ENCODE peak calls at places on chromosomes 12 and 14, in seven cellular contexts. Y, L, M, S, C, H and X are unnamed samples.
A peak's percentile ranks its signal among the peaks of the same experiment; 100 is the strongest.

GRCh38 chr12:87092421-87092820 is 836.2 kb upstream of the MGAT4C start:
- DNase-seq in Y (no peak), L (no peak), M (no peak), S (no peak), C (no peak), H (no peak), X (no peak)

GRCh38 chr14:102055181-102055901 is 31.5 kb downstream of the HSP90AA1 start:
- DNase-seq in Y (no peak), L (no peak), M (no peak), S (no peak), C (peak; percentile 60), H (no peak), X (peak; percentile 98)

GRCh38 chr14:21308479-21309237 is 28.8 kb downstream of the RPGRIP1 start:
- DNase-seq in Y (peak; percentile 89), L (no peak), M (peak; percentile 62), S (peak; percentile 97), C (peak; percentile 77), H (peak; percentile 70), X (peak; percentile 94)

GRCh38 chr14:32252030-32252670 is 49.1 kb upstream of the RNU6-8 start:
- DNase-seq in Y (peak; percentile 43), L (no peak), M (peak; percentile 40), S (peak; percentile 80), C (peak; percentile 84), H (peak; percentile 61), X (peak; percentile 50)

GRCh38 chr12:54352022-54352531 is 12.2 kb downstream of the GPR84 start:
- DNase-seq in Y (peak; percentile 49), L (peak; percentile 73), M (peak; percentile 55), S (no peak), C (peak; percentile 48), H (no peak), X (no peak)

GRCh38 chr14:24067133-24068082 is 4.0 kb upstream of the CPNE6 start:
- DNase-seq in Y (no peak), L (no peak), M (no peak), S (no peak), C (no peak), H (no peak), X (no peak)

GRCh38 chr12:53791735-53792326 is 40.1 kb upstream of the CISTR start:
- DNase-seq in Y (peak; percentile 26), L (no peak), M (peak; percentile 6), S (peak; percentile 42), C (no peak), H (peak; percentile 13), X (peak; percentile 54)

GRCh38 chr14:103828315-103828967 is 18.9 kb downstream of the PPP1R13B start:
- DNase-seq in Y (peak; percentile 55), L (no peak), M (no peak), S (no peak), C (peak; percentile 66), H (no peak), X (no peak)

GRCh38 chr12:123854232-123854631 is 92.1 kb downstream of the DNAH10 start:
- DNase-seq in Y (no peak), L (no peak), M (no peak), S (no peak), C (no peak), H (no peak), X (no peak)

GRCh38 chr14:50577983-50578382 is 18.0 kb downstream of the ATL1 start:
- DNase-seq in Y (no peak), L (no peak), M (no peak), S (no peak), C (no peak), H (no peak), X (no peak)

GRCh38 chr12:18723752-18724151 is 14.1 kb downstream of the PLCZ1 start:
- DNase-seq in Y (no peak), L (no peak), M (no peak), S (peak; percentile 55), C (peak; percentile 79), H (no peak), X (peak; percentile 74)

GRCh38 chr12:92541024-92541423 is 161.8 kb upstream of the PLEKHG7 start:
- DNase-seq in Y (no peak), L (no peak), M (no peak), S (no peak), C (no peak), H (no peak), X (no peak)

GRCh38 chr12:123512838-123513665 is 20.5 kb downstream of the RILPL1 start:
- DNase-seq in Y (no peak), L (no peak), M (no peak), S (no peak), C (no peak), H (no peak), X (no peak)

GRCh38 chr12:57389033-57389432 is 41.8 kb downstream of the R3HDM2 start:
- DNase-seq in Y (no peak), L (no peak), M (no peak), S (peak; percentile 81), C (peak; percentile 81), H (no peak), X (no peak)

GRCh38 chr12:131893605-131894312 is 663 bp upstream of the ULK1 start:
- DNase-seq in Y (no peak), L (no peak), M (no peak), S (no peak), C (no peak), H (no peak), X (no peak)

GRCh38 chr12:4203772-4204376 is 69.7 kb upstream of the CCND2 start:
- DNase-seq in Y (no peak), L (no peak), M (no peak), S (no peak), C (no peak), H (no peak), X (no peak)

GRCh38 chr12:47768323-47768811 is 4.7 kb upstream of the SLC48A1 start:
- DNase-seq in Y (no peak), L (no peak), M (no peak), S (peak; percentile 51), C (peak; percentile 42), H (no peak), X (peak; percentile 71)

GRCh38 chr12:50545783-50546182 is 41.0 kb downstream of the DIP2B start:
- DNase-seq in Y (no peak), L (no peak), M (no peak), S (no peak), C (no peak), H (no peak), X (peak; percentile 21)

GRCh38 chr12:120225852-120226640 is 25.1 kb upstream of the RPLP0 start:
- DNase-seq in Y (peak; percentile 74), L (no peak), M (no peak), S (no peak), C (no peak), H (peak; percentile 84), X (peak; percentile 43)

GRCh38 chr12:2922329-2922728 is 31.6 kb downstream of the TULP3 start:
- DNase-seq in Y (no peak), L (no peak), M (no peak), S (no peak), C (no peak), H (no peak), X (no peak)

GRCh38 chr14:75794615-75795038 is 133.6 kb downstream of the TTLL5 start:
- DNase-seq in Y (no peak), L (no peak), M (no peak), S (peak; percentile 9), C (peak; percentile 88), H (no peak), X (no peak)
- TF ChIP-seq CTCF in Y (no peak), L (no peak), M (no peak), S (peak; percentile 15), C (peak; percentile 72), H (no peak), X (peak; percentile 53)

GRCh38 chr14:105021656-105022275 is 883 bp upstream of the CDCA4 start:
- DNase-seq in Y (peak; percentile 29), L (no peak), M (peak; percentile 25), S (peak; percentile 84), C (peak; percentile 37), H (no peak), X (no peak)
- TF ChIP-seq CTCF in Y (no peak), L (no peak), M (no peak), S (peak; percentile 27), C (no peak), H (no peak), X (no peak)

DNA sequence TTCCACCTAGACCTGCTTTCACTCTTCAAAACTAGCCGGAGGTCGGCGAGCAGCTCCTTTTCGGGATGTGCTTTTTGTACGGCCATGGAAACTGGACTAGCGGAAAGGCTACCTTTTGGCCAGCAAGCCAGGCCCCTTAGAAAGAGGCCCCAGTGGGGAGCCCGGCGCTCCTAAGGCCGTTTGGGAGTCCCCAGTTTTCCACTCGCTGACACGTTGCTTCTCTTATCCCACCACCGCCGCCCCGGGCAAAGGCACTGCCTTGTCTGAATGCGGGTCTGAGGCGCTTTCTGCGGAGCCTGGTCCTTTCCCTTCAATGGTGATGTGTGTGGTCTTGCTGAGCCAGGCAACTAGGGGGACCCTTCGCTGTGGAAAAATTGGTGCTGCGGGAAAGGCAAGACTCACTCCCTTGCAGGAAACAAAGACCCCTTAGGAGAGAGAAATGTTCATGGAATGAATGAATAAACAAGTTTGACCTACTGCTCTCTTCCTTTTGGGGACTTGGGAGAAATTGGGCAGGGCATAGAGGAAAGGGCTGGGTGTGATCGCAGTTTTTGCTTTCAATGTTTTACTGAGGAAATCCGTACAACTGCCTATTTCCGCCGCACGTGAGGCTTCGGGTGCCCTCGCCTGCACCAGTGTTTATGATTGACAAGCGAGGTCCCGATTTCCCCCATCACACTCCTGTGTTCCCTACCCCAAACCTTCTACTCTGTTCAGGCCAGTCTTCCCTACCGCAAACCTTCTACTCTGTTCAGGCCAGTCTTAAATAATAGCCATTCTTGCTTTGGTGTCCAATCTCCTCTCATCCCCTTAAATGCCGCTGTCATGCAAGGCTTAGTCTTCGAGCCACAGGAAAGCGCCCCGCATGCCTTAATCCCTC is 970 bp upstream of the SLC38A2 start:
- DNase-seq in Y (peak; percentile 51), L (peak; percentile 82), M (peak; percentile 57), S (no peak), C (peak; percentile 65), H (peak; percentile 38), X (no peak)
- TF ChIP-seq CTCF in Y (no peak), L (no peak), M (no peak), S (no peak), C (peak; percentile 29), H (no peak), X (no peak)

GRCh38 chr12:52519826-52520662 is at the start of gene KRT5:
- DNase-seq in Y (no peak), L (no peak), M (no peak), S (no peak), C (no peak), H (no peak), X (peak; percentile 79)

GRCh38 chr12:52517005-52517835 is 3.0 kb downstream of the KRT5 start:
- DNase-seq in Y (no peak), L (no peak), M (no peak), S (no peak), C (no peak), H (no peak), X (no peak)

GRCh38 chr12:52518574-52519469 is 1.4 kb downstream of the KRT5 start:
- DNase-seq in Y (no peak), L (no peak), M (no peak), S (no peak), C (no peak), H (no peak), X (no peak)

GRCh38 chr12:52515927-52516831 is 4.0 kb downstream of the KRT5 start:
- DNase-seq in Y (no peak), L (no peak), M (no peak), S (no peak), C (peak; percentile 53), H (no peak), X (peak; percentile 49)

DNA sequence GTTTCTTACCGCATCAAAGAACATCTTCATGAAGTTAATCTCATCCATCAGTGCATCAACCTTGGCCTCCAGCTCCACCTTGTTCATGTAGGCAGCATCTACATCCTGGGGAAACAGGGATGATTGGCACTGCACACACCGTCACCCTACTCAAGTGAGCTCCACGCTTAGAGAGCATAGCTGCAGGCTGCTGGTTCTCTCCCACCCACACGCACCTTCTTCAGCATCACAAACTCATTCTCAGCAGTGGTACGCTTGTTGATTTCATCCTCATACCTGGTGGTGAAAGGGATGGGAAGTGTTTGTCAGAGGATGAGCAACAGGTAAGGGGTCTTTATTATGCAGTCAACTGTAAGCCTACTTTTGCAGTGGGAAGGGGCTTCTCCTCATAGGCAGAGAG is 2.3 kb downstream of the KRT5 start:
- DNase-seq in Y (no peak), L (no peak), M (no peak), S (no peak), C (no peak), H (no peak), X (no peak)
- TF ChIP-seq CTCF in Y (no peak), L (no peak), M (no peak), S (no peak), C (no peak), H (no peak), X (no peak)